ENCODE peak calls at places on chromosomes 7 and 10, in six cellular contexts. One of them, this sample, is unnamed.

GRCh38 chr7:54858008-54858692 is 99.1 kb upstream of the SEC61G start:
- DNase-seq in lung: no peak
- DNase-seq in Panc1: no peak
- DNase-seq in uterus: no peak
- DNase-seq in brain microvascular endothelial cell: no peak
- DNase-seq in DND-41: no peak
- DNase-seq in this sample: no peak

GRCh38 chr10:114301177-114301576 is 62.1 kb downstream of the VWA2 start:
- DNase-seq in lung: no peak
- DNase-seq in Panc1: no peak
- DNase-seq in uterus: no peak
- DNase-seq in brain microvascular endothelial cell: no peak
- DNase-seq in DND-41: no peak
- DNase-seq in this sample: no peak

GRCh38 chr7:2880882-2881281 is 36.8 kb upstream of the GNA12 start:
- DNase-seq in lung: no peak
- DNase-seq in Panc1: no peak
- DNase-seq in uterus: peak
- DNase-seq in brain microvascular endothelial cell: no peak
- DNase-seq in DND-41: no peak
- DNase-seq in this sample: no peak

GRCh38 chr10:71727429-71728217 is 8.0 kb upstream of the C10orf105 start:
- DNase-seq in lung: peak
- DNase-seq in Panc1: no peak
- DNase-seq in uterus: peak
- DNase-seq in brain microvascular endothelial cell: no peak
- DNase-seq in DND-41: peak
- DNase-seq in this sample: no peak

GRCh38 chr10:48608926-48609325 is 4.1 kb upstream of the ARHGAP22 start:
- DNase-seq in lung: peak
- DNase-seq in Panc1: no peak
- DNase-seq in uterus: no peak
- DNase-seq in brain microvascular endothelial cell: no peak
- DNase-seq in DND-41: no peak
- DNase-seq in this sample: no peak

GRCh38 chr10:71393841-71394475 is 2.8 kb upstream of the CDH23 start:
- DNase-seq in lung: no peak
- DNase-seq in Panc1: no peak
- DNase-seq in uterus: no peak
- DNase-seq in brain microvascular endothelial cell: no peak
- DNase-seq in DND-41: no peak
- DNase-seq in this sample: no peak

GRCh38 chr7:2802082-2802481 is 42.0 kb downstream of the GNA12 start:
- DNase-seq in lung: no peak
- DNase-seq in Panc1: no peak
- DNase-seq in uterus: no peak
- DNase-seq in brain microvascular endothelial cell: no peak
- DNase-seq in DND-41: no peak
- DNase-seq in this sample: no peak

GRCh38 chr10:131162211-131162610 is 149.3 kb downstream of the TCERG1L start:
- DNase-seq in lung: no peak
- DNase-seq in Panc1: no peak
- DNase-seq in uterus: no peak
- DNase-seq in brain microvascular endothelial cell: no peak
- DNase-seq in DND-41: no peak
- DNase-seq in this sample: no peak

GRCh38 chr10:68163735-68164134 is 54.4 kb downstream of the MYPN start:
- DNase-seq in lung: no peak
- DNase-seq in Panc1: no peak
- DNase-seq in uterus: no peak
- DNase-seq in brain microvascular endothelial cell: no peak
- DNase-seq in DND-41: no peak
- DNase-seq in this sample: no peak

GRCh38 chr10:43479275-43479674 is 42.4 kb downstream of the ZNF487 start:
- DNase-seq in lung: no peak
- DNase-seq in Panc1: no peak
- DNase-seq in uterus: no peak
- DNase-seq in brain microvascular endothelial cell: no peak
- DNase-seq in DND-41: no peak
- DNase-seq in this sample: no peak

GRCh38 chr7:107701191-107701590 is 40.6 kb downstream of the SLC26A4 start:
- DNase-seq in lung: no peak
- DNase-seq in Panc1: no peak
- DNase-seq in uterus: no peak
- DNase-seq in brain microvascular endothelial cell: no peak
- DNase-seq in DND-41: no peak
- DNase-seq in this sample: no peak

GRCh38 chr10:30463944-30464451 is 30.0 kb downstream of the MAP3K8 start:
- DNase-seq in lung: no peak
- DNase-seq in Panc1: no peak
- DNase-seq in uterus: no peak
- DNase-seq in brain microvascular endothelial cell: peak
- DNase-seq in DND-41: no peak
- DNase-seq in this sample: peak

DNA sequence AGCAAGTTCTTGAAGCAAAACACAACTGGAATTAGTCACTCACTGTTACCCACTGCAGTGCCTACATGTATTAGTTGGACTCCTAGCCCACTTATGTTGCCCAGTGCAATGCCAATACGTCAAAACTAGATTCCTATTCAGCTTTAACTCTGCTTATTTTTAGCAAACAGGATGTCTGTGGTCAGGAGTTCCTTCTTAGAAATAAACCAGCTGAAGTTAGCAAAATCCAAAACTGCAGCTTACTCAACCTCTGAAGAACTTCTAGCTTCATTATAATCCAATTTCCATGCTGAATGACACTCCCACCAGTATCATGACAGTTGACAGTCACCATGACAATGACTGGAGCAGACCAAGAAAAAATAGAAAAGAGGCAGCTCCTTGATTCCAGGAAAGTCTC is 327.6 kb downstream of the SORCS1 start:
- DNase-seq in lung: no peak
- DNase-seq in Panc1: no peak
- DNase-seq in uterus: no peak
- DNase-seq in brain microvascular endothelial cell: no peak
- DNase-seq in DND-41: no peak
- DNase-seq in this sample: no peak
- H3K4me3 ChIP-seq in lung: no peak
- H3K4me3 ChIP-seq in Panc1: no peak
- H3K4me3 ChIP-seq in uterus: no peak
- H3K4me3 ChIP-seq in brain microvascular endothelial cell: no peak
- H3K4me3 ChIP-seq in DND-41: no peak
- H3K4me3 ChIP-seq in this sample: no peak

GRCh38 chr10:45581497-45582385 is 90.8 kb downstream of the ZFAND4 start:
- DNase-seq in lung: no peak
- DNase-seq in Panc1: no peak
- DNase-seq in uterus: no peak
- DNase-seq in brain microvascular endothelial cell: no peak
- DNase-seq in DND-41: no peak
- DNase-seq in this sample: no peak

GRCh38 chr10:45578384-45578946 is 94.1 kb downstream of the ZFAND4 start:
- DNase-seq in lung: no peak
- DNase-seq in Panc1: no peak
- DNase-seq in uterus: no peak
- DNase-seq in brain microvascular endothelial cell: no peak
- DNase-seq in DND-41: no peak
- DNase-seq in this sample: no peak

GRCh38 chr10:45580781-45581496 is 91.6 kb downstream of the ZFAND4 start:
- DNase-seq in lung: no peak
- DNase-seq in Panc1: no peak
- DNase-seq in uterus: no peak
- DNase-seq in brain microvascular endothelial cell: no peak
- DNase-seq in DND-41: no peak
- DNase-seq in this sample: no peak

GRCh38 chr10:45582386-45582781 is 90.2 kb downstream of the ZFAND4 start:
- DNase-seq in lung: no peak
- DNase-seq in Panc1: no peak
- DNase-seq in uterus: no peak
- DNase-seq in brain microvascular endothelial cell: no peak
- DNase-seq in DND-41: no peak
- DNase-seq in this sample: no peak

GRCh38 chr10:45580371-45580770 is 92.2 kb downstream of the ZFAND4 start:
- DNase-seq in lung: no peak
- DNase-seq in Panc1: no peak
- DNase-seq in uterus: no peak
- DNase-seq in brain microvascular endothelial cell: no peak
- DNase-seq in DND-41: no peak
- DNase-seq in this sample: no peak
- H3K4me3 ChIP-seq in lung: no peak
- H3K4me3 ChIP-seq in Panc1: peak
- H3K4me3 ChIP-seq in uterus: no peak
- H3K4me3 ChIP-seq in brain microvascular endothelial cell: no peak
- H3K4me3 ChIP-seq in DND-41: peak
- H3K4me3 ChIP-seq in this sample: no peak

GRCh38 chr7:83492802-83493201 is 156.1 kb downstream of the SEMA3E start:
- DNase-seq in lung: no peak
- DNase-seq in Panc1: no peak
- DNase-seq in uterus: no peak
- DNase-seq in brain microvascular endothelial cell: no peak
- DNase-seq in DND-41: no peak
- DNase-seq in this sample: no peak

GRCh38 chr7:83484266-83484665 is 164.7 kb downstream of the SEMA3E start:
- DNase-seq in lung: no peak
- DNase-seq in Panc1: no peak
- DNase-seq in uterus: no peak
- DNase-seq in brain microvascular endothelial cell: no peak
- DNase-seq in DND-41: no peak
- DNase-seq in this sample: no peak

GRCh38 chr7:83486536-83486935 is 162.4 kb downstream of the SEMA3E start:
- DNase-seq in lung: no peak
- DNase-seq in Panc1: no peak
- DNase-seq in uterus: no peak
- DNase-seq in brain microvascular endothelial cell: no peak
- DNase-seq in DND-41: no peak
- DNase-seq in this sample: no peak

DNA sequence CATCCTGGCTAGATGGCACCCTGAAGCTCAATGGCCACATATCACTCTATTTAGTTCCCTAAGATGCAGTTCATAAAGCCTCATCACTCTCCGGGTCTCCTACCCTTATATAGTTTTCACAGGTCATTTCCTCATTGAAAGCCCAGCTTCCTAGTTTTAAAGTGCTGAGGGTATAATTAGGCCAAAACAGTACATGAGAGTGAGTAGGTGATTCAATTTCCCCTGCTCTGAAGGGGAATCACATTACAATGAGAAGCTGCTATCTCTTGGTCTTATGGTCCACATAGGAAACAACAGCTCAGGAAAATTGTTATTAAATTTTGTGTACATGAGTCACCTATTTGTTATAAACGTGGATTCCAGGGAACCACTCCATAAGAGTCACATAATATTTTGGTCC is 162.0 kb downstream of the SEMA3E start:
- DNase-seq in lung: no peak
- DNase-seq in Panc1: no peak
- DNase-seq in uterus: no peak
- DNase-seq in brain microvascular endothelial cell: no peak
- DNase-seq in DND-41: no peak
- DNase-seq in this sample: no peak
- H3K4me3 ChIP-seq in lung: no peak
- H3K4me3 ChIP-seq in Panc1: no peak
- H3K4me3 ChIP-seq in uterus: no peak
- H3K4me3 ChIP-seq in brain microvascular endothelial cell: no peak
- H3K4me3 ChIP-seq in DND-41: no peak
- H3K4me3 ChIP-seq in this sample: no peak

GRCh38 chr10:99845837-99846382 is 63.5 kb downstream of the ABCC2 start:
- DNase-seq in lung: peak
- DNase-seq in Panc1: peak
- DNase-seq in uterus: peak
- DNase-seq in brain microvascular endothelial cell: peak
- DNase-seq in DND-41: peak
- DNase-seq in this sample: peak
- H3K4me3 ChIP-seq in lung: no peak
- H3K4me3 ChIP-seq in Panc1: no peak
- H3K4me3 ChIP-seq in uterus: peak
- H3K4me3 ChIP-seq in brain microvascular endothelial cell: peak
- H3K4me3 ChIP-seq in DND-41: no peak
- H3K4me3 ChIP-seq in this sample: no peak

GRCh38 chr7:101233907-101234547 is 3.6 kb downstream of the CLDN15 start:
- DNase-seq in lung: no peak
- DNase-seq in Panc1: no peak
- DNase-seq in uterus: no peak
- DNase-seq in brain microvascular endothelial cell: no peak
- DNase-seq in DND-41: no peak
- DNase-seq in this sample: no peak

GRCh38 chr7:101232141-101232821 is 5.3 kb downstream of the CLDN15 start:
- DNase-seq in lung: peak
- DNase-seq in Panc1: no peak
- DNase-seq in uterus: no peak
- DNase-seq in brain microvascular endothelial cell: no peak
- DNase-seq in DND-41: no peak
- DNase-seq in this sample: no peak

GRCh38 chr7:101235050-101235449 is 2.6 kb downstream of the CLDN15 start:
- DNase-seq in lung: no peak
- DNase-seq in Panc1: no peak
- DNase-seq in uterus: no peak
- DNase-seq in brain microvascular endothelial cell: no peak
- DNase-seq in DND-41: no peak
- DNase-seq in this sample: no peak

GRCh38 chr7:101234636-101235035 is 3.0 kb downstream of the CLDN15 start:
- DNase-seq in lung: no peak
- DNase-seq in Panc1: no peak
- DNase-seq in uterus: no peak
- DNase-seq in brain microvascular endothelial cell: no peak
- DNase-seq in DND-41: no peak
- DNase-seq in this sample: no peak

GRCh38 chr7:101231644-101232043 is 6.0 kb downstream of the CLDN15 start:
- DNase-seq in lung: no peak
- DNase-seq in Panc1: no peak
- DNase-seq in uterus: no peak
- DNase-seq in brain microvascular endothelial cell: no peak
- DNase-seq in DND-41: no peak
- DNase-seq in this sample: no peak
- H3K4me3 ChIP-seq in lung: no peak
- H3K4me3 ChIP-seq in Panc1: no peak
- H3K4me3 ChIP-seq in uterus: no peak
- H3K4me3 ChIP-seq in brain microvascular endothelial cell: no peak
- H3K4me3 ChIP-seq in DND-41: no peak
- H3K4me3 ChIP-seq in this sample: no peak